ENCODE peak calls at places on chromosomes 6 and 20, in eight cellular contexts. One of them, this sample, is unnamed.
A peak's percentile ranks its signal among the peaks of the same experiment; 100 is the strongest.

GRCh38 chr6:152897807-152898399 is 84.9 kb downstream of the FBXO5 start:
- DNase-seq in psoas muscle: peak; percentile 53
- DNase-seq in GM12865: peak; percentile 67
- DNase-seq in esophagus squamous epithelium: no peak
- DNase-seq in fibroblast of pulmonary artery: peak; percentile 64
- DNase-seq in mammary epithelial cell: peak; percentile 56
- DNase-seq in pancreas: peak; percentile 88
- DNase-seq in astrocyte of the spinal cord: peak; percentile 48
- DNase-seq in this sample: peak; percentile 47

GRCh38 chr6:137543114-137543513 is 48.9 kb upstream of the OLIG3 start:
- DNase-seq in psoas muscle: no peak
- DNase-seq in GM12865: peak; percentile 7
- DNase-seq in esophagus squamous epithelium: no peak
- DNase-seq in fibroblast of pulmonary artery: no peak
- DNase-seq in mammary epithelial cell: no peak
- DNase-seq in pancreas: no peak
- DNase-seq in astrocyte of the spinal cord: no peak
- DNase-seq in this sample: no peak

GRCh38 chr6:73523434-73524123 is 2.7 kb upstream of the EEF1A1 start:
- DNase-seq in psoas muscle: peak; percentile 41
- DNase-seq in GM12865: peak; percentile 93
- DNase-seq in esophagus squamous epithelium: peak; percentile 40
- DNase-seq in fibroblast of pulmonary artery: peak; percentile 17
- DNase-seq in mammary epithelial cell: peak; percentile 58
- DNase-seq in pancreas: peak; percentile 86
- DNase-seq in astrocyte of the spinal cord: peak; percentile 53
- DNase-seq in this sample: peak; percentile 50

GRCh38 chr6:125827788-125828313 is 37.1 kb downstream of the NCOA7 start:
- DNase-seq in psoas muscle: no peak
- DNase-seq in GM12865: no peak
- DNase-seq in esophagus squamous epithelium: no peak
- DNase-seq in fibroblast of pulmonary artery: no peak
- DNase-seq in mammary epithelial cell: no peak
- DNase-seq in pancreas: no peak
- DNase-seq in astrocyte of the spinal cord: no peak
- DNase-seq in this sample: no peak

GRCh38 chr6:41640436-41640835 is 2.2 kb downstream of the MDFI start:
- DNase-seq in psoas muscle: no peak
- DNase-seq in GM12865: no peak
- DNase-seq in esophagus squamous epithelium: no peak
- DNase-seq in fibroblast of pulmonary artery: no peak
- DNase-seq in mammary epithelial cell: no peak
- DNase-seq in pancreas: no peak
- DNase-seq in astrocyte of the spinal cord: peak; percentile 62
- DNase-seq in this sample: no peak

GRCh38 chr6:39330476-39330875 is 8.0 kb upstream of the KCNK16 start:
- DNase-seq in psoas muscle: no peak
- DNase-seq in GM12865: no peak
- DNase-seq in esophagus squamous epithelium: no peak
- DNase-seq in fibroblast of pulmonary artery: no peak
- DNase-seq in mammary epithelial cell: no peak
- DNase-seq in pancreas: no peak
- DNase-seq in astrocyte of the spinal cord: no peak
- DNase-seq in this sample: no peak

GRCh38 chr6:28105286-28105685 is 19.1 kb upstream of the ZSCAN16 start:
- DNase-seq in psoas muscle: no peak
- DNase-seq in GM12865: peak; percentile 48
- DNase-seq in esophagus squamous epithelium: no peak
- DNase-seq in fibroblast of pulmonary artery: peak; percentile 16
- DNase-seq in mammary epithelial cell: peak; percentile 12
- DNase-seq in pancreas: no peak
- DNase-seq in astrocyte of the spinal cord: no peak
- DNase-seq in this sample: peak; percentile 18

GRCh38 chr6:31834704-31835375 is 7.3 kb downstream of the HSPA1B start:
- DNase-seq in psoas muscle: peak; percentile 76
- DNase-seq in GM12865: peak; percentile 87
- DNase-seq in esophagus squamous epithelium: peak; percentile 21
- DNase-seq in fibroblast of pulmonary artery: no peak
- DNase-seq in mammary epithelial cell: no peak
- DNase-seq in pancreas: peak; percentile 89
- DNase-seq in astrocyte of the spinal cord: peak; percentile 89
- DNase-seq in this sample: no peak

GRCh38 chr6:16494781-16495180 is 256.4 kb downstream of the GMPR start:
- DNase-seq in psoas muscle: no peak
- DNase-seq in GM12865: peak; percentile 90
- DNase-seq in esophagus squamous epithelium: no peak
- DNase-seq in fibroblast of pulmonary artery: no peak
- DNase-seq in mammary epithelial cell: peak; percentile 53
- DNase-seq in pancreas: no peak
- DNase-seq in astrocyte of the spinal cord: peak; percentile 21
- DNase-seq in this sample: peak; percentile 19

GRCh38 chr6:27297857-27298730 is 14.0 kb downstream of the POM121L2 start:
- DNase-seq in psoas muscle: no peak
- DNase-seq in GM12865: peak; percentile 71
- DNase-seq in esophagus squamous epithelium: no peak
- DNase-seq in fibroblast of pulmonary artery: peak; percentile 55
- DNase-seq in mammary epithelial cell: peak; percentile 69
- DNase-seq in pancreas: no peak
- DNase-seq in astrocyte of the spinal cord: peak; percentile 50
- DNase-seq in this sample: peak; percentile 44

GRCh38 chr6:160462551-160463109 is 114.5 kb downstream of the SLC22A3 start:
- DNase-seq in psoas muscle: no peak
- DNase-seq in GM12865: peak; percentile 81
- DNase-seq in esophagus squamous epithelium: no peak
- DNase-seq in fibroblast of pulmonary artery: peak; percentile 92
- DNase-seq in mammary epithelial cell: peak; percentile 82
- DNase-seq in pancreas: no peak
- DNase-seq in astrocyte of the spinal cord: peak; percentile 93
- DNase-seq in this sample: peak; percentile 87

GRCh38 chr6:154257074-154257473 is 99.5 kb downstream of the IPCEF1 start:
- DNase-seq in psoas muscle: no peak
- DNase-seq in GM12865: no peak
- DNase-seq in esophagus squamous epithelium: no peak
- DNase-seq in fibroblast of pulmonary artery: no peak
- DNase-seq in mammary epithelial cell: no peak
- DNase-seq in pancreas: no peak
- DNase-seq in astrocyte of the spinal cord: no peak
- DNase-seq in this sample: no peak

GRCh38 chr20:38393259-38393658 is 41.9 kb downstream of the SNHG17 start:
- DNase-seq in psoas muscle: no peak
- DNase-seq in GM12865: no peak
- DNase-seq in esophagus squamous epithelium: no peak
- DNase-seq in fibroblast of pulmonary artery: no peak
- DNase-seq in mammary epithelial cell: no peak
- DNase-seq in pancreas: no peak
- DNase-seq in astrocyte of the spinal cord: no peak
- DNase-seq in this sample: no peak

GRCh38 chr20:6696001-6696400 is 71.5 kb upstream of the BMP2 start:
- DNase-seq in psoas muscle: no peak
- DNase-seq in GM12865: no peak
- DNase-seq in esophagus squamous epithelium: no peak
- DNase-seq in fibroblast of pulmonary artery: no peak
- DNase-seq in mammary epithelial cell: no peak
- DNase-seq in pancreas: no peak
- DNase-seq in astrocyte of the spinal cord: no peak
- DNase-seq in this sample: no peak

GRCh38 chr6:152046118-152046517 is 238.6 kb downstream of the ESR1 start:
- DNase-seq in psoas muscle: no peak
- DNase-seq in GM12865: no peak
- DNase-seq in esophagus squamous epithelium: no peak
- DNase-seq in fibroblast of pulmonary artery: no peak
- DNase-seq in mammary epithelial cell: no peak
- DNase-seq in pancreas: no peak
- DNase-seq in astrocyte of the spinal cord: no peak
- DNase-seq in this sample: no peak

GRCh38 chr6:148758492-148758891 is 11.7 kb downstream of the UST start:
- DNase-seq in psoas muscle: no peak
- DNase-seq in GM12865: peak; percentile 95
- DNase-seq in esophagus squamous epithelium: peak; percentile 41
- DNase-seq in fibroblast of pulmonary artery: no peak
- DNase-seq in mammary epithelial cell: no peak
- DNase-seq in pancreas: no peak
- DNase-seq in astrocyte of the spinal cord: no peak
- DNase-seq in this sample: peak; percentile 42

GRCh38 chr20:37270586-37271420 is 9.2 kb upstream of the GHRH start:
- DNase-seq in psoas muscle: no peak
- DNase-seq in GM12865: peak; percentile 80
- DNase-seq in esophagus squamous epithelium: no peak
- DNase-seq in fibroblast of pulmonary artery: no peak
- DNase-seq in mammary epithelial cell: no peak
- DNase-seq in pancreas: no peak
- DNase-seq in astrocyte of the spinal cord: peak; percentile 11
- DNase-seq in this sample: no peak

GRCh38 chr6:122476131-122476530 is 4.5 kb upstream of the SERINC1 start:
- DNase-seq in psoas muscle: no peak
- DNase-seq in GM12865: no peak
- DNase-seq in esophagus squamous epithelium: no peak
- DNase-seq in fibroblast of pulmonary artery: peak; percentile 46
- DNase-seq in mammary epithelial cell: no peak
- DNase-seq in pancreas: no peak
- DNase-seq in astrocyte of the spinal cord: peak; percentile 42
- DNase-seq in this sample: peak; percentile 45

GRCh38 chr6:165615629-165616028 is 47.4 kb downstream of the PDE10A start:
- DNase-seq in psoas muscle: no peak
- DNase-seq in GM12865: peak; percentile 12
- DNase-seq in esophagus squamous epithelium: no peak
- DNase-seq in fibroblast of pulmonary artery: peak; percentile 86
- DNase-seq in mammary epithelial cell: no peak
- DNase-seq in pancreas: no peak
- DNase-seq in astrocyte of the spinal cord: peak; percentile 58
- DNase-seq in this sample: peak; percentile 62
- H3K4me3 ChIP-seq in psoas muscle: peak overlapping the region; percentile 53
- H3K4me3 ChIP-seq in GM12865: no peak overlapping the region
- H3K4me3 ChIP-seq in esophagus squamous epithelium: no peak overlapping the region
- H3K4me3 ChIP-seq in fibroblast of pulmonary artery: peak overlapping the region; percentile 50
- H3K4me3 ChIP-seq in mammary epithelial cell: no peak overlapping the region
- H3K4me3 ChIP-seq in pancreas: no peak overlapping the region
- H3K4me3 ChIP-seq in astrocyte of the spinal cord: no peak overlapping the region
- H3K4me3 ChIP-seq in this sample: peak overlapping the region; percentile 2

DNA sequence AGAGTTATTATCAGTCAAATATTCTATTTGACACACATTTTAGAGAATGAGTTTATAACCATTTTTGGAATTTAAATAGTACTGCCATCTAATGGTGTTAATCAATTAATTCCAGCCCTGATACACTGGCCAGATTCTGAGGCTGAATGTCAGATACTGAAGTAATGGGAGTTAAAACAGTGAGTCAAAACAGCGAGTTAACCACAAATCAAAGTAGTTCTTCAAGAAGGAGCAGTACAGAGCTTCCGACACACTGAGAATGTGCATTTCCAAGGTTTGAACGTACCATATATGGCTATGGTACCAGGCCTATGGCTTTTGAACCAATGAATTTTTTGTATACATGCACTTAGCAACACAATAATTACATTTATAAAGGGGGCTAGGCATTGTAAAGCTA is 11.3 kb upstream of the CEP43 start:
- DNase-seq in psoas muscle: no peak
- DNase-seq in GM12865: no peak
- DNase-seq in esophagus squamous epithelium: no peak
- DNase-seq in fibroblast of pulmonary artery: no peak
- DNase-seq in mammary epithelial cell: no peak
- DNase-seq in pancreas: no peak
- DNase-seq in astrocyte of the spinal cord: no peak
- DNase-seq in this sample: no peak
- TF ChIP-seq CTCF in psoas muscle: no peak
- TF ChIP-seq CTCF in GM12865: no peak
- TF ChIP-seq CTCF in esophagus squamous epithelium: no peak
- TF ChIP-seq CTCF in fibroblast of pulmonary artery: no peak
- TF ChIP-seq CTCF in mammary epithelial cell: peak; percentile 2
- TF ChIP-seq CTCF in pancreas: no peak
- TF ChIP-seq CTCF in astrocyte of the spinal cord: no peak
- TF ChIP-seq CTCF in this sample: no peak

GRCh38 chr6:81561071-81561564 is 191.4 kb downstream of the TENT5A start:
- DNase-seq in psoas muscle: no peak
- DNase-seq in GM12865: no peak
- DNase-seq in esophagus squamous epithelium: no peak
- DNase-seq in fibroblast of pulmonary artery: no peak
- DNase-seq in mammary epithelial cell: no peak
- DNase-seq in pancreas: no peak
- DNase-seq in astrocyte of the spinal cord: peak; percentile 15
- DNase-seq in this sample: peak; percentile 39

GRCh38 chr6:81562169-81562568 is 190.3 kb downstream of the TENT5A start:
- DNase-seq in psoas muscle: no peak
- DNase-seq in GM12865: no peak
- DNase-seq in esophagus squamous epithelium: no peak
- DNase-seq in fibroblast of pulmonary artery: peak; percentile 73
- DNase-seq in mammary epithelial cell: no peak
- DNase-seq in pancreas: no peak
- DNase-seq in astrocyte of the spinal cord: peak; percentile 85
- DNase-seq in this sample: peak; percentile 91

GRCh38 chr6:81557811-81558210 is 194.7 kb downstream of the TENT5A start:
- DNase-seq in psoas muscle: no peak
- DNase-seq in GM12865: no peak
- DNase-seq in esophagus squamous epithelium: no peak
- DNase-seq in fibroblast of pulmonary artery: no peak
- DNase-seq in mammary epithelial cell: no peak
- DNase-seq in pancreas: no peak
- DNase-seq in astrocyte of the spinal cord: no peak
- DNase-seq in this sample: peak; percentile 68

GRCh38 chr6:81565071-81565470 is 187.4 kb downstream of the TENT5A start:
- DNase-seq in psoas muscle: no peak
- DNase-seq in GM12865: no peak
- DNase-seq in esophagus squamous epithelium: no peak
- DNase-seq in fibroblast of pulmonary artery: peak; percentile 23
- DNase-seq in mammary epithelial cell: no peak
- DNase-seq in pancreas: no peak
- DNase-seq in astrocyte of the spinal cord: peak; percentile 12
- DNase-seq in this sample: no peak

GRCh38 chr6:81561731-81562130 is 190.8 kb downstream of the TENT5A start:
- DNase-seq in psoas muscle: no peak
- DNase-seq in GM12865: no peak
- DNase-seq in esophagus squamous epithelium: no peak
- DNase-seq in fibroblast of pulmonary artery: no peak
- DNase-seq in mammary epithelial cell: no peak
- DNase-seq in pancreas: no peak
- DNase-seq in astrocyte of the spinal cord: peak; percentile 3
- DNase-seq in this sample: peak; percentile 64
- H3K4me3 ChIP-seq in psoas muscle: no peak overlapping the region
- H3K4me3 ChIP-seq in GM12865: no peak overlapping the region
- H3K4me3 ChIP-seq in esophagus squamous epithelium: no peak overlapping the region
- H3K4me3 ChIP-seq in fibroblast of pulmonary artery: no peak overlapping the region
- H3K4me3 ChIP-seq in mammary epithelial cell: no peak overlapping the region
- H3K4me3 ChIP-seq in pancreas: no peak overlapping the region
- H3K4me3 ChIP-seq in astrocyte of the spinal cord: no peak overlapping the region
- H3K4me3 ChIP-seq in this sample: no peak overlapping the region

DNA sequence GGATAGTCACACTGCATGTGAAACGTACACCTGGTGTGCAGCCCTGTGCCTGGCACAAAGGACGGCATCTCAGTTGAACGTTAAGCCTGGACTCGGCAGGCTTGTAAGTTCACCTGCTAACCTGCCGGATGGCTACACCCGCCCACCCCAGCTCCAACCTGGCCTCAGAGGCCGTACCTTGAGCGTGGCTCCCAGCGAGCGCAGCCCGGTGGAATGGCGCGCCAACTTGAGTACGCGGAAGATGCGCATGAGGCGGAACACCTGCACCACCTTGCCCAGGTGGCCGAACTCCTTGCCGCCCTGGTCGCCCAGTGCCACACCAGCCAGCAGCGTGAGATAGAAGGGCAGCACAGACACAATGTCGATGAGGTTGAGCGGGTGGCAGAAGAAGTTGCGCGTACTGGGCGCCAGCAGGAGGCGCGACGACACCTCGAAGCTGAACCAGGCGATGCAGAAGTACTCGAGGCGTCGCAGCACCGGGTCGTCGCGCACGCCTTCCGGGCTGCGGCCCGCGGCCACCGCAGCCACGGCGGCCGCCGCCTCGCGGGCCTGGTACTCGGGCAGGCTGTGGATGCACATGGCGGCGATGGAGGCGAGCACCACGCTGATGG is 3.3 kb downstream of the KCNS1 start:
- DNase-seq in psoas muscle: no peak
- DNase-seq in GM12865: peak; percentile 45
- DNase-seq in esophagus squamous epithelium: no peak
- DNase-seq in fibroblast of pulmonary artery: peak; percentile 63
- DNase-seq in mammary epithelial cell: no peak
- DNase-seq in pancreas: no peak
- DNase-seq in astrocyte of the spinal cord: peak; percentile 13
- DNase-seq in this sample: peak; percentile 33
- TF ChIP-seq CTCF in psoas muscle: peak; percentile 20
- TF ChIP-seq CTCF in GM12865: peak; percentile 16
- TF ChIP-seq CTCF in esophagus squamous epithelium: peak; percentile 27
- TF ChIP-seq CTCF in fibroblast of pulmonary artery: peak; percentile 39
- TF ChIP-seq CTCF in mammary epithelial cell: peak; percentile 62
- TF ChIP-seq CTCF in pancreas: no peak
- TF ChIP-seq CTCF in astrocyte of the spinal cord: peak; percentile 42
- TF ChIP-seq CTCF in this sample: peak; percentile 17

This sample was measured in fibroblast of villous mesenchyme.